ENCODE peak calls at places on chromosomes 13 and 19, in ten cellular contexts. Y is NCI-H774; G is stimulated activated CD4-positive, alpha-beta T cell treated with anti-CD3 and anti-CD28 coated beads, Interleukin-4, amount 100 ng/mL, for 1 hour; N is BE2C; T is T-helper 22 cell; Q is neural progenitor cell; O is T-helper 2 cell; U is kidney glomerular epithelial cell; A is AG09319; K is Peyer's patch. P is an unnamed sample.

GRCh38 chr13:79519252-79519651 is 38.3 kb downstream of the NDFIP2 start:
- DNase-seq in U (no peak), A (no peak), O (no peak), G (no peak), K (no peak), N (no peak), Y (no peak), T (no peak), Q (no peak), P (no peak)

GRCh38 chr19:18520848-18521691 is 800 bp downstream of the ELL start:
- DNase-seq in O (no peak), K (peak; percentile 82), U (no peak), G (peak; percentile 19), N (peak; percentile 41), A (no peak), T (no peak), Y (no peak), Q (peak; percentile 58), P (no peak)

GRCh38 chr19:45879971-45880370 is 6.0 kb downstream of the IRF2BP1 start:
- DNase-seq in Q (no peak), G (no peak), Y (no peak), A (no peak), U (no peak), N (no peak), O (no peak), K (no peak), T (no peak), P (no peak)

GRCh38 chr13:43684947-43685725 is 101.6 kb downstream of the ENOX1 start:
- DNase-seq in K (no peak), T (no peak), U (no peak), A (no peak), Q (no peak), O (no peak), G (no peak), Y (no peak), N (no peak), P (no peak)

GRCh38 chr19:52923782-52924593 is 760 bp upstream of the ZNF888 start:
- DNase-seq in U (no peak), K (peak; percentile 56), O (no peak), A (no peak), Y (no peak), T (no peak), Q (no peak), G (no peak), N (no peak), P (no peak)

GRCh38 chr19:32781280-32781679 is 61.7 kb downstream of the TDRD12 start:
- DNase-seq in K (no peak), U (no peak), N (no peak), O (no peak), G (no peak), A (no peak), Q (no peak), T (no peak), Y (no peak), P (no peak)

GRCh38 chr13:48564046-48564445 is 31.2 kb upstream of the RCBTB2 start:
- DNase-seq in O (no peak), G (no peak), Q (no peak), N (peak; percentile 16), A (no peak), K (no peak), U (no peak), T (no peak), Y (no peak), P (no peak)

GRCh38 chr19:34228762-34229161 is 25.6 kb upstream of the GARRE1 start:
- DNase-seq in K (no peak), Q (no peak), G (no peak), N (no peak), O (no peak), U (no peak), A (no peak), T (no peak), Y (no peak), P (no peak)

GRCh38 chr13:111007209-111007608 is 92.3 kb upstream of the ANKRD10 start:
- DNase-seq in O (no peak), G (no peak), Q (no peak), U (no peak), K (no peak), N (no peak), Y (no peak), T (no peak), A (no peak), P (no peak)

GRCh38 chr19:16589917-16590316 is 17.7 kb upstream of the SLC35E1 start:
- DNase-seq in Q (no peak), K (no peak), T (no peak), U (no peak), O (no peak), Y (no peak), G (no peak), N (no peak), A (no peak), P (no peak)

GRCh38 chr19:30556230-30556711 is 184.1 kb downstream of the ZNF536 start:
- DNase-seq in N (no peak), U (no peak), Q (peak; percentile 12), Y (peak; percentile 9), K (peak; percentile 17), A (no peak), G (no peak), T (no peak), O (no peak), P (no peak)

GRCh38 chr19:39106201-39106600 is 19.4 kb upstream of the PAK4 start:
- DNase-seq in Y (no peak), T (no peak), A (no peak), K (no peak), O (no peak), Q (no peak), U (no peak), N (no peak), G (no peak), P (no peak)

GRCh38 chr13:67742478-67742877 is 512.3 kb upstream of the PCDH9 start:
- DNase-seq in N (no peak), O (no peak), T (no peak), U (no peak), G (no peak), A (no peak), Y (no peak), Q (no peak), K (no peak), P (no peak)

GRCh38 chr13:51825165-51825592 is 19.8 kb downstream of the TMEM272 start:
- DNase-seq in G (no peak), K (no peak), O (peak; percentile 60), T (no peak), U (no peak), Q (no peak), N (no peak), Y (no peak), A (no peak), P (no peak)

GRCh38 chr19:28316464-28316863 is 896.5 kb downstream of the UQCRFS1 start:
- DNase-seq in A (no peak), O (no peak), T (no peak), Y (no peak), K (no peak), N (no peak), Q (no peak), U (no peak), G (no peak), P (no peak)

GRCh38 chr13:24737042-24737441 is 26.9 kb upstream of the RNF17 start:
- DNase-seq in G (no peak), T (no peak), U (no peak), O (no peak), N (no peak), Y (no peak), Q (peak; percentile 45), K (no peak), A (no peak), P (no peak)

GRCh38 chr19:45468159-45468651 is 409 bp downstream of the FOSB start:
- DNase-seq in K (peak; percentile 69), Y (no peak), T (no peak), N (no peak), G (peak; percentile 39), A (no peak), O (no peak), U (no peak), Q (peak; percentile 68), P (peak; percentile 70)

GRCh38 chr19:46674416-46675178 is 13.6 kb upstream of the DACT3 start:
- DNase-seq in N (peak; percentile 69), A (no peak), K (no peak), O (no peak), T (no peak), Y (no peak), G (no peak), Q (peak; percentile 66), U (peak; percentile 25), P (no peak)

GRCh38 chr19:47615714-47616113 is 6.8 kb downstream of the BICRA start:
- DNase-seq in K (no peak), O (no peak), A (no peak), N (no peak), Y (no peak), T (no peak), U (no peak), Q (no peak), G (no peak), P (no peak)

GRCh38 chr13:79678100-79678499 is 197.1 kb downstream of the NDFIP2 start:
- DNase-seq in O (no peak), U (peak; percentile 43), G (no peak), N (no peak), Y (no peak), K (no peak), A (no peak), T (no peak), Q (no peak), P (no peak)

GRCh38 chr19:28481674-28482073 is 731.3 kb downstream of the UQCRFS1 start:
- DNase-seq in U (no peak), O (no peak), N (no peak), A (no peak), Q (no peak), Y (no peak), K (no peak), T (no peak), G (no peak), P (no peak)

GRCh38 chr13:89910166-89910565 is 1437.3 kb upstream of the MIR17HG start:
- DNase-seq in G (no peak), T (no peak), A (no peak), Q (no peak), O (no peak), U (no peak), K (no peak), N (no peak), Y (no peak), P (no peak)

GRCh38 chr19:13827656-13828055 is 32.4 kb downstream of the ZSWIM4 start:
- DNase-seq in Q (no peak), O (no peak), Y (no peak), A (no peak), U (no peak), K (no peak), T (no peak), G (no peak), N (no peak), P (no peak)

GRCh38 chr13:33205804-33206221 is 79.7 kb downstream of the STARD13 start:
- DNase-seq in O (no peak), T (no peak), G (no peak), N (peak; percentile 64), U (no peak), Y (no peak), A (no peak), Q (peak; percentile 42), K (no peak), P (no peak)

GRCh38 chr13:81686877-81687276 is 1346.0 kb upstream of the SPRY2 start:
- DNase-seq in Y (peak; percentile 1), K (no peak), G (no peak), Q (no peak), N (peak; percentile 83), T (no peak), O (no peak), U (no peak), A (no peak), P (no peak)

GRCh38 chr13:73000027-73000674 is 58.7 kb upstream of the KLF5 start:
- DNase-seq in O (no peak), Y (peak; percentile 33), G (no peak), A (no peak), K (no peak), U (no peak), Q (no peak), T (no peak), N (no peak), P (no peak)

GRCh38 chr13:42271337-42272114 is 426 bp upstream of the AKAP11 start:
- DNase-seq in O (peak; percentile 97), Q (peak; percentile 99), A (peak; percentile 97), T (peak; percentile 94), G (peak; percentile 89), K (peak; percentile 97), Y (peak; percentile 87), U (peak; percentile 98), N (peak; percentile 96), P (peak; percentile 98)

GRCh38 chr13:109789262-109789661 is 2.9 kb upstream of the IRS2 start:
- DNase-seq in K (no peak), Y (peak; percentile 47), U (no peak), G (no peak), N (no peak), O (no peak), Q (no peak), T (no peak), A (no peak), P (no peak)